ENCODE peak calls at places on chromosomes 3 and 15, in four cellular contexts. I is fibroblast of the aortic adventitia, Z is foreskin fibroblast, C is cardiac fibroblast. A is an unnamed sample.

GRCh38 chr3:102165367-102165766 is 269.4 kb upstream of the ZPLD1 start:
- DNase-seq in I (peak), Z (peak), C (peak), A (peak)

GRCh38 chr3:75305901-75306300 is 358.2 kb upstream of the FRG2C start:
- DNase-seq in Z (no peak), I (no peak), C (no peak), A (no peak)

GRCh38 chr3:17836919-17837318 is 94.5 kb upstream of the TBC1D5 start:
- DNase-seq in Z (no peak), I (no peak), C (no peak), A (no peak)

GRCh38 chr3:36993326-36994283 is at the start of gene MLH1:
- DNase-seq in I (peak), Z (peak), C (peak), A (peak)

GRCh38 chr3:65641041-65641440 is 397.7 kb downstream of the MAGI1 start:
- DNase-seq in C (no peak), I (no peak), Z (no peak), A (no peak)

GRCh38 chr15:27660676-27661075 is 438.4 kb downstream of the OCA2 start:
- DNase-seq in C (no peak), Z (no peak), I (no peak), A (peak)

GRCh38 chr3:159989973-159990846 is 1.6 kb downstream of the IL12A start:
- DNase-seq in Z (no peak), I (no peak), C (no peak), A (no peak)

GRCh38 chr3:39960515-39961403 is 151.3 kb downstream of the MYRIP start:
- DNase-seq in I (peak), C (peak), Z (peak), A (no peak)

GRCh38 chr3:88263417-88264116 is 113.8 kb downstream of the C3orf38 start:
- DNase-seq in Z (no peak), I (no peak), C (no peak), A (no peak)

GRCh38 chr3:44529927-44530326 is 25.1 kb upstream of the ZKSCAN7 start:
- DNase-seq in Z (no peak), I (peak), C (peak), A (peak)

GRCh38 chr3:65545429-65545828 is 493.3 kb downstream of the MAGI1 start:
- DNase-seq in Z (peak), I (peak), C (peak), A (peak)

GRCh38 chr15:71743861-71744382 is 66.4 kb upstream of the NR2E3 start:
- DNase-seq in C (peak), Z (peak), I (peak), A (peak)

GRCh38 chr3:56629044-56629443 is 54.0 kb downstream of the TASOR start:
- DNase-seq in Z (no peak), I (no peak), C (no peak), A (no peak)

GRCh38 chr15:69996842-69997478 is 100.8 kb downstream of the TLE3 start:
- DNase-seq in C (no peak), Z (no peak), I (no peak), A (no peak)

GRCh38 chr3:48151058-48151806 is 37.0 kb downstream of the CDC25A start:
- DNase-seq in Z (peak), C (peak), I (peak), A (peak)

GRCh38 chr3:101936419-101937331 is 87.4 kb downstream of the NFKBIZ start:
- DNase-seq in I (peak), Z (peak), C (peak), A (peak)

GRCh38 chr3:189803254-189803653 is 172.1 kb downstream of the TP63 start:
- DNase-seq in I (no peak), Z (no peak), C (no peak), A (no peak)

GRCh38 chr3:13601692-13602080 is 52.8 kb downstream of the FBLN2 start:
- DNase-seq in Z (no peak), C (no peak), I (no peak), A (no peak)

GRCh38 chr3:123397050-123397590 is 51.8 kb downstream of the ADCY5 start:
- DNase-seq in I (no peak), C (no peak), Z (no peak), A (no peak)

GRCh38 chr3:125055165-125055912 is 458 bp downstream of the HEG1 start:
- DNase-seq in C (no peak), Z (no peak), I (peak), A (no peak)

GRCh38 chr3:101100361-101101009 is 107.3 kb upstream of the ABI3BP start:
- DNase-seq in Z (no peak), I (no peak), C (no peak), A (no peak)

GRCh38 chr15:43382310-43382709 is 11.4 kb downstream of the TUBGCP4 start:
- DNase-seq in Z (no peak), I (no peak), C (no peak), A (no peak)

GRCh38 chr3:37969601-37970100 is 20.9 kb upstream of the VILL start:
- DNase-seq in I (no peak), Z (no peak), C (no peak), A (no peak)

GRCh38 chr15:55218068-55218467 is 21.3 kb upstream of the RSL24D1 start:
- DNase-seq in Z (peak), I (no peak), C (no peak), A (no peak)

GRCh38 chr3:12966847-12967750 is 106.1 kb downstream of the IQSEC1 start:
- DNase-seq in C (peak), Z (no peak), I (peak), A (peak)

GRCh38 chr3:55307622-55308021 is 179.5 kb downstream of the WNT5A start:
- DNase-seq in C (peak), Z (peak), I (no peak), A (no peak)

GRCh38 chr3:171345112-171345843 is 114.9 kb downstream of the TNIK start:
- DNase-seq in C (no peak), Z (no peak), I (no peak), A (no peak)

GRCh38 chr3:132790806-132791205 is 68.6 kb upstream of the NPHP3 start:
- DNase-seq in I (no peak), Z (no peak), C (no peak), A (no peak)

GRCh38 chr3:52171577-52172261 is 17.5 kb upstream of the POC1A start:
- DNase-seq in Z (peak), I (peak), C (peak), A (peak)

GRCh38 chr3:170421147-170421641 is 2.5 kb downstream of the CLDN11 start:
- DNase-seq in Z (no peak), C (peak), I (peak), A (peak)

GRCh38 chr3:172641291-172641690 is 69.6 kb downstream of the NCEH1 start:
- DNase-seq in Z (no peak), C (no peak), I (no peak), A (no peak)

GRCh38 chr15:60584355-60585023 is 105.5 kb upstream of the ICE2 start:
- DNase-seq in C (peak), Z (no peak), I (no peak), A (no peak)

GRCh38 chr15:93087825-93088199 is 1.2 kb downstream of the RGMA start:
- DNase-seq in C (peak), Z (no peak), I (peak), A (peak)

GRCh38 chr15:93088981-93089854 is at the start of gene RGMA:
- DNase-seq in C (peak), Z (no peak), I (no peak), A (no peak)

GRCh38 chr15:93086791-93087190 is 2.2 kb downstream of the RGMA start:
- DNase-seq in I (no peak), C (no peak), Z (no peak), A (no peak)

GRCh38 chr15:93089855-93090305 is 869 bp upstream of the RGMA start:
- DNase-seq in Z (no peak), I (no peak), C (peak), A (no peak)

GRCh38 chr15:93088200-93088980 is 621 bp downstream of the RGMA start:
- DNase-seq in C (peak), Z (no peak), I (peak), A (no peak)
- H3K4me3 ChIP-seq in C (peak), Z (peak), I (peak), A (no peak)

GRCh38 chr15:29364429-29365078 is 94.9 kb upstream of the NSMCE3 start:
- DNase-seq in I (peak), Z (peak), C (peak), A (peak)
- TF ChIP-seq CTCF in I (peak), Z (no peak), C (peak), A (peak)

GRCh38 chr3:30610702-30611410 is 4.5 kb downstream of the TGFBR2 start:
- DNase-seq in Z (no peak), C (no peak), I (no peak), A (no peak)
- H3K4me3 ChIP-seq in Z (no peak), C (no peak), I (peak), A (no peak)

GRCh38 chr3:1269808-1270207 is 177.0 kb downstream of the CNTN6 start:
- DNase-seq in C (no peak), Z (no peak), I (no peak), A (no peak)

GRCh38 chr3:1272541-1273265 is 179.9 kb downstream of the CNTN6 start:
- DNase-seq in Z (no peak), C (no peak), I (no peak), A (no peak)

DNA sequence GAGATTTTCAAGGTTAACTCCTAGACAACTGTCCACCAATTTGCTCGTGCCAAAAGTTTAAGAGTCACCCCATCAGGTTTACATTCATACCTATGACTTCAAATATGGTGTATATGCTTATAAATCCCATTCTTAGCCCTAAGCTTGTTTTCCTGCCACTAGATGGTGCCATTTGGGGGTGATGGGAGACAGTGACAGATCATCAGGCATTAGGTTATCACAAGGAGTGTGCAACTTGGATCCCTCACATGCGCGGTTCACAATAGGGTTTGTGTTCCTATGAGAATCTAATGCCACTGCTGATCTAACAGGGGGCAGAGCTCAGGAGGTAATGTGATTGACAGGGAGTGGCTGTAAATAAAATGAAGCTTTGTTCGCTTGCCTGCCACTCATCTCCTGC is 182.7 kb downstream of the CNTN6 start:
- DNase-seq in C (peak), Z (no peak), I (no peak), A (peak)
- TF ChIP-seq CTCF in C (no peak), Z (no peak), I (peak), A (peak)